ENCODE peak calls at places on chromosomes 6 and 20, in four cellular contexts. L is stimulated activated CD8-positive, alpha-beta memory T cell treated with anti-CD3 and anti-CD28 coated beads, Interleukin-2, amount 100 ng/mL, for 1 hour; A is stimulated activated naive CD4-positive, alpha-beta T cell; B is mesothelial cell of epicardium. C is an unnamed sample.

GRCh38 chr20:23147964-23148720 is 62.0 kb upstream of the CD93 start:
- DNase-seq in B (no peak), A (no peak), L (no peak), C (no peak)

GRCh38 chr20:63100926-63101699 is 94.3 kb upstream of the BHLHE23 start:
- DNase-seq in A (peak; percentile 17), B (no peak), L (no peak), C (peak; percentile 17)

GRCh38 chr6:79544939-79545450 is 7.8 kb upstream of the LCA5 start:
- DNase-seq in A (no peak), L (no peak), B (no peak), C (no peak)

GRCh38 chr20:17967595-17968365 is 814 bp downstream of the SNX5 start:
- DNase-seq in B (no peak), A (no peak), L (no peak), C (peak; percentile 8)

GRCh38 chr20:1555952-1556351 is 1.6 kb downstream of the SIRPD start:
- DNase-seq in L (no peak), A (peak; percentile 24), B (no peak), C (peak; percentile 27)

GRCh38 chr6:77292564-77293546 is 170.4 kb downstream of the HTR1B start:
- DNase-seq in L (no peak), B (no peak), A (no peak), C (no peak)

GRCh38 chr20:3768342-3769130 is 983 bp upstream of the ADISSP start:
- DNase-seq in A (peak; percentile 82), B (peak; percentile 73), L (peak; percentile 62), C (peak; percentile 69)

GRCh38 chr6:26472549-26473245 is 14.9 kb downstream of the BTN2A1 start:
- DNase-seq in B (no peak), A (peak; percentile 8), L (no peak), C (no peak)

GRCh38 chr6:150932976-150933375 is 67.5 kb downstream of the MTHFD1L start:
- DNase-seq in A (no peak), B (no peak), L (no peak), C (no peak)

GRCh38 chr6:99424761-99425646 is at the start of gene PNISR:
- DNase-seq in L (peak; percentile 72), B (peak; percentile 70), A (peak; percentile 93), C (peak; percentile 83)

GRCh38 chr6:1864496-1864895 is 254.8 kb downstream of the FOXC1 start:
- DNase-seq in B (no peak), A (no peak), L (no peak), C (no peak)

GRCh38 chr20:51142448-51142847 is 119.5 kb upstream of the KCNG1 start:
- DNase-seq in A (no peak), B (no peak), L (no peak), C (no peak)

GRCh38 chr6:68710496-68710895 is 75.4 kb downstream of the ADGRB3 start:
- DNase-seq in L (no peak), B (no peak), A (no peak), C (no peak)

C was measured in naive thymus-derived CD4-positive, alpha-beta T cell.